ENCODE peak calls at places on chromosomes 7 and 10, in ten cellular contexts. N, I, K, T, S, P, R, E, Z and A are unnamed samples.

GRCh38 chr7:55594414-55594813 is 22.1 kb upstream of the VOPP1 start:
- DNase-seq in P (no peak), R (no peak), Z (no peak), N (no peak), S (no peak), K (no peak), T (no peak), I (no peak), E (no peak), A (no peak)

GRCh38 chr10:74008212-74008731 is 10.4 kb downstream of the VCL start:
- DNase-seq in K (no peak), S (no peak), Z (peak; percentile 54), E (no peak), N (no peak), P (no peak), T (peak; percentile 76), R (no peak), I (peak; percentile 61), A (no peak)

GRCh38 chr7:67738-68395 is 124.5 kb upstream of the FAM20C start:
- DNase-seq in P (peak; percentile 27), R (no peak), Z (no peak), N (no peak), S (no peak), K (no peak), T (no peak), E (no peak), I (peak; percentile 83), A (no peak)

GRCh38 chr7:134515569-134516468 is 11.5 kb upstream of the AKR1B10 start:
- DNase-seq in I (peak; percentile 95), Z (peak; percentile 61), N (no peak), E (no peak), P (no peak), R (peak; percentile 86), S (peak; percentile 68), K (no peak), T (no peak), A (peak; percentile 78)

GRCh38 chr7:50369408-50370026 is 65.0 kb downstream of the IKZF1 start:
- DNase-seq in T (peak; percentile 83), S (peak; percentile 50), R (peak; percentile 59), N (peak; percentile 28), P (no peak), I (peak; percentile 3), E (no peak), Z (no peak), K (peak; percentile 11), A (no peak)

GRCh38 chr7:38317457-38318037 is 44.1 kb upstream of the TARP start:
- DNase-seq in P (no peak), I (no peak), N (no peak), E (no peak), Z (no peak), R (no peak), K (no peak), S (no peak), T (no peak), A (no peak)

GRCh38 chr7:142036384-142036783 is 40.7 kb downstream of the MGAM start:
- DNase-seq in P (no peak), S (no peak), I (no peak), K (no peak), Z (no peak), T (no peak), E (no peak), R (peak; percentile 56), N (no peak), A (no peak)

GRCh38 chr10:124745678-124746077 is 1.5 kb upstream of the FAM53B start:
- DNase-seq in N (no peak), T (peak; percentile 75), E (no peak), P (no peak), S (peak; percentile 56), Z (no peak), I (peak; percentile 77), R (peak; percentile 67), K (peak; percentile 56), A (peak; percentile 35)

GRCh38 chr7:137289101-137289500 is 54.4 kb downstream of the PTN start:
- DNase-seq in N (no peak), Z (no peak), P (no peak), R (no peak), K (no peak), E (no peak), S (no peak), I (no peak), T (no peak), A (no peak)

GRCh38 chr7:1981201-1981877 is 251.4 kb downstream of the MAD1L1 start:
- DNase-seq in P (no peak), I (no peak), S (no peak), T (no peak), R (no peak), K (no peak), Z (no peak), N (no peak), E (no peak), A (no peak)

GRCh38 chr7:156559001-156559400 is 81.6 kb upstream of the RNF32 start:
- DNase-seq in T (no peak), Z (no peak), N (no peak), E (no peak), K (no peak), I (no peak), S (no peak), R (no peak), P (no peak), A (no peak)

DNA sequence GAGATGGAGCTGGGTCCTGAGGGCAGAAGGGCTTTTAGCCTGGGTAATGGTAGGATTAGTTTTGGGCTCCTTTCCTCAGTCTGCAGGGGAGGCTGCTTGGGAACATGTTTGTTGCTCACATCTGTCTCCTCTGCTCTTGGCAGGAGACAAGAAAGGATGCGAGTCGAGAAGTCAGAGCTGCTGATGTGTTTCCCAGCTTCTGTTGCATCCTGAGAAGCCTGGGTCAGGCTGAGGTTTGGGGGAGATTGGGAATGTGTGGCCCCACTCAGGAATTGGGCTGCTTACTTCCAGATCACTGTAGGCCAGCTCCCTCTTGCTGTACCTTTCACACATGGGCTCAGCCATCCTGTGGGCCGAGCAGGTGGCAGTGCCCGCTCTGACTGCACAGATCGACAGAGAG is 79.2 kb downstream of the CCNY start:
- DNase-seq in Z (no peak), N (no peak), S (no peak), R (no peak), P (no peak), I (no peak), E (no peak), K (no peak), T (no peak), A (no peak)
- H3K27ac ChIP-seq in Z (no peak overlapping the region), N (no peak overlapping the region), S (no peak overlapping the region), R (no peak overlapping the region), P (peak overlapping the region; percentile 54), I (no peak overlapping the region), E (no peak overlapping the region), K (no peak overlapping the region), T (no peak overlapping the region), A (no peak overlapping the region)

DNA sequence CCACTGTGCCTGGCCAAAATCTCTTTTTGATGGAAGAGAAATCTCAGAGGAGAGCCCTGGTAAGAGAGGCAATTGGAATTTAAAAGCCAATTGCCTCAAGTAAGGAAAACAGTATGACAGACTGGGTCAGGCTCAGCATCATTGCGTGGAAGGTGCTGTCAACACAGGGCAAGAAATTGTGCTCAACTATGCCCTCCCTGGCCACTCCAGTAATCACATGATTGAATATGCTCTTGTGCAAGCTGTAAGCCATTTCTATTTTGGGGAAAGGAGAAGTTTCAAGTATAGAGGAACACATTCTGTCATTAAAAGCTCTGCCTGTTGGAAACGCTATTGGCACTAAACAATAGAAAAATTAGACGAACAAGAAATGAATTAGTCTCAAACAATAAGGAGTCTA is 1127.7 kb downstream of the REEP3 start:
- DNase-seq in E (no peak), K (peak; percentile 1), N (peak; percentile 30), T (no peak), S (peak; percentile 26), Z (no peak), I (no peak), R (peak; percentile 27), P (no peak), A (no peak)
- TF ChIP-seq CTCF in E (no peak), K (no peak), N (no peak), T (peak; percentile 14), S (peak; percentile 31), Z (no peak), I (no peak), R (no peak), P (no peak), A (no peak)

DNA sequence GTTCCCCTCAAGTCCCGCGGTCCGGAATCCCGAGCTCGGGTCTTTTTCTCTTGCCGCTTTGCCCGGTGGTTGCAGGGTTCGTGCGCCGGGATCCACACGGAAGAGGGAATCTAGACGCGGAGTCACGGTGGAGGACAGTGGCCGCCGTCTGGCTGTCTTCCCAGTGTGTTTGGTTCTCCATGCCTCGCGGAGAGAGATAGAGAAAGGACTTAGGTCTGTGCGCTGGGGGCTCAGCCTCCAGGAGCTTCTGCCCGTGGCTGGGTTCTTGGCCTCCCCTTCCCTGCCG is 1.6 kb downstream of the FFAR4 start:
- DNase-seq in S (no peak), R (no peak), E (peak; percentile 44), N (no peak), Z (no peak), I (no peak), P (no peak), T (no peak), K (no peak), A (no peak)
- H3K4me3 ChIP-seq in S (no peak overlapping the region), R (no peak overlapping the region), E (peak overlapping the region; percentile 49), N (no peak overlapping the region), Z (no peak overlapping the region), I (no peak overlapping the region), P (peak overlapping the region; percentile 53), T (no peak overlapping the region), K (no peak overlapping the region), A (no peak overlapping the region)

DNA sequence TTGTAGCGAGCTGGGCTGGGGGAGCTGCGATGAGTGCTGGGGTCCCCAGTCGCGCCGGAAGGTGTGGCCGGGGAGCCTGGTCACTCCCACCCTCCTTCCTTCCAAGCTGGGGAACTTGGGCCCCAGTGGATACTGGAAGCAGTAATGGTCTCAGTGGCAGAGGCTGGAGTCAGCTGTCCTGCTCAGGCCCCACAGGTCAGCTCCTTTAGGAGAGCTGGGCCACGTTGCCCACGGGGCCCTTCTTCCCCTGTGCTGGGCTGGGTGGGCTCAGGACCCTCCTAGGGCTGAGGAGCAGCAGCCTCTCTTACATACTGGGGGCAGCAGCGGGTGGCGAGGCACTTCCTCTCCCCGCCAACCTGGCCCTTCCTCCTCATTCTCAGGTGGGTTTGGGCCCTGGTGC is 200.6 kb upstream of the MKI67 start:
- DNase-seq in K (no peak), P (no peak), R (no peak), T (no peak), N (no peak), E (peak; percentile 56), I (no peak), Z (no peak), S (no peak), A (no peak)
- H3K27ac ChIP-seq in K (no peak overlapping the region), P (no peak overlapping the region), R (no peak overlapping the region), T (no peak overlapping the region), N (no peak overlapping the region), E (no peak overlapping the region), I (no peak overlapping the region), Z (no peak overlapping the region), S (no peak overlapping the region), A (no peak overlapping the region)

GRCh38 chr10:36492590-36493510 is 632.5 kb upstream of the ANKRD30A start:
- DNase-seq in S (no peak), N (no peak), R (no peak), P (no peak), Z (no peak), K (no peak), E (no peak), T (no peak), I (peak; percentile 36), A (peak; percentile 40)
- TF ChIP-seq CTCF in S (no peak), N (no peak), R (no peak), P (no peak), Z (no peak), K (no peak), E (no peak), T (no peak), I (no peak), A (no peak)